ENCODE peak calls at places on chromosomes 7 and 10, in eight cellular contexts. E is GM23338, X is MM.1S, A is transverse colon, P is HCT116, C is heart right ventricle, B is heart left ventricle, Z is tibial nerve. S is an unnamed sample. For H3K4me1, the result is how much of the 10 kb centered on the place peaks cover.

GRCh38 chr10:132690821-132691610 is 94.9 kb downstream of the NKX6-2 start:
- DNase-seq in E (no peak), A (no peak), P (no peak), X (no peak), Z (no peak), B (no peak), C (no peak), S (no peak)

GRCh38 chr10:102208311-102209035 is 17.6 kb upstream of the ELOVL3 start:
- DNase-seq in X (no peak), E (no peak), P (no peak), Z (no peak), B (no peak), C (no peak), A (no peak), S (no peak)

GRCh38 chr10:69715156-69715898 is 85.3 kb downstream of the FAM241B start:
- DNase-seq in P (no peak), B (no peak), C (no peak), X (no peak), E (no peak), Z (no peak), A (no peak), S (no peak)

GRCh38 chr10:58963101-58963534 is 213.3 kb upstream of the PHYHIPL start:
- DNase-seq in B (no peak), Z (no peak), E (peak), A (no peak), X (no peak), P (no peak), C (no peak), S (no peak)

GRCh38 chr7:30487371-30487770 is 8.8 kb upstream of the NOD1 start:
- DNase-seq in A (no peak), X (no peak), P (no peak), B (no peak), C (no peak), Z (no peak), E (no peak), S (no peak)

GRCh38 chr10:131435760-131436448 is 124.4 kb upstream of the TCERG1L start:
- DNase-seq in X (no peak), B (no peak), P (no peak), A (no peak), E (no peak), Z (no peak), C (no peak), S (no peak)

GRCh38 chr10:13268310-13268709 is 31.6 kb downstream of the PHYH start:
- DNase-seq in Z (no peak), A (no peak), P (no peak), X (no peak), B (no peak), C (no peak), E (no peak), S (no peak)

GRCh38 chr10:128064615-128065580 is 61.3 kb downstream of the MKI67 start:
- DNase-seq in C (peak), E (no peak), P (no peak), Z (peak), X (peak), A (peak), B (peak), S (no peak)

GRCh38 chr10:65419629-65420028 is 1506.2 kb upstream of the LRRTM3 start:
- DNase-seq in P (no peak), C (no peak), E (no peak), X (no peak), Z (no peak), B (no peak), A (no peak), S (no peak)

GRCh38 chr7:152366662-152367061 is 69.1 kb downstream of the KMT2C start:
- DNase-seq in E (no peak), P (no peak), X (no peak), A (peak), Z (no peak), B (no peak), C (peak), S (no peak)

GRCh38 chr7:135964791-135965190 is 12.4 kb downstream of the MTPN start:
- DNase-seq in A (no peak), B (no peak), P (no peak), C (no peak), Z (no peak), X (no peak), E (no peak), S (no peak)

GRCh38 chr7:110131344-110131743 is 959.6 kb upstream of the LRRN3 start:
- DNase-seq in X (no peak), E (no peak), C (no peak), A (no peak), Z (no peak), B (no peak), P (no peak), S (no peak)

GRCh38 chr7:2202901-2203550 is 29.7 kb downstream of the MAD1L1 start:
- DNase-seq in P (no peak), C (no peak), B (no peak), E (no peak), A (no peak), Z (no peak), X (no peak), S (no peak)

GRCh38 chr7:105581066-105581811 is at the start of gene EFCAB10:
- DNase-seq in X (peak), C (peak), E (peak), B (peak), Z (no peak), A (peak), P (peak), S (peak)

GRCh38 chr7:137120690-137121089 is 222.8 kb downstream of the PTN start:
- DNase-seq in P (no peak), A (no peak), C (no peak), X (peak), B (no peak), E (no peak), Z (no peak), S (no peak)

GRCh38 chr10:97612386-97612785 is 20.9 kb downstream of the MORN4 start:
- DNase-seq in P (peak), X (peak), E (peak), C (no peak), Z (no peak), B (no peak), A (no peak), S (peak)

GRCh38 chr7:134885967-134886352 is 100.3 kb upstream of the AGBL3 start:
- DNase-seq in Z (no peak), B (no peak), X (no peak), C (no peak), A (no peak), P (no peak), E (no peak), S (no peak)

GRCh38 chr7:95772298-95772770 is at the start of gene DYNC1I1:
- DNase-seq in B (peak), C (peak), P (no peak), E (peak), Z (peak), X (peak), A (peak), S (no peak)

GRCh38 chr7:18607025-18607424 is 111.5 kb downstream of the HDAC9 start:
- DNase-seq in Z (no peak), X (no peak), P (no peak), A (no peak), C (no peak), B (no peak), E (no peak), S (no peak)

GRCh38 chr7:135800560-135800959 is 51.9 kb upstream of the FAM180A start:
- DNase-seq in B (no peak), Z (no peak), A (no peak), P (no peak), X (no peak), E (peak), C (no peak), S (peak)

GRCh38 chr7:138935438-138936079 is 45.6 kb downstream of the KIAA1549 start:
- DNase-seq in A (no peak), E (no peak), Z (no peak), P (peak), C (no peak), B (no peak), X (no peak), S (no peak)

GRCh38 chr7:43646603-43647313 is 63.9 kb downstream of the STK17A start:
- DNase-seq in C (no peak), A (no peak), X (peak), E (peak), B (peak), Z (no peak), P (no peak), S (no peak)

GRCh38 chr10:114680557-114681117 is 22.6 kb upstream of the ABLIM1 start:
- DNase-seq in Z (no peak), E (no peak), P (no peak), B (no peak), A (no peak), X (no peak), C (no peak), S (no peak)

GRCh38 chr10:71970331-71970730 is 6.1 kb downstream of the CHST3 start:
- DNase-seq in E (peak), Z (peak), P (no peak), A (no peak), B (no peak), C (no peak), X (no peak), S (no peak)

GRCh38 chr10:29063806-29064644 is 224.8 kb upstream of the LYZL1 start:
- DNase-seq in Z (no peak), C (no peak), X (no peak), E (no peak), P (no peak), B (no peak), A (no peak), S (no peak)

GRCh38 chr7:120164-120555 is 72.2 kb upstream of the FAM20C start:
- DNase-seq in A (no peak), X (no peak), Z (no peak), E (no peak), B (no peak), P (no peak), C (no peak), S (no peak)
- H3K27ac ChIP-seq in A (no peak), X (no peak), Z (peak), E (no peak), B (peak), P (no peak), C (no peak), S (no peak)

DNA sequence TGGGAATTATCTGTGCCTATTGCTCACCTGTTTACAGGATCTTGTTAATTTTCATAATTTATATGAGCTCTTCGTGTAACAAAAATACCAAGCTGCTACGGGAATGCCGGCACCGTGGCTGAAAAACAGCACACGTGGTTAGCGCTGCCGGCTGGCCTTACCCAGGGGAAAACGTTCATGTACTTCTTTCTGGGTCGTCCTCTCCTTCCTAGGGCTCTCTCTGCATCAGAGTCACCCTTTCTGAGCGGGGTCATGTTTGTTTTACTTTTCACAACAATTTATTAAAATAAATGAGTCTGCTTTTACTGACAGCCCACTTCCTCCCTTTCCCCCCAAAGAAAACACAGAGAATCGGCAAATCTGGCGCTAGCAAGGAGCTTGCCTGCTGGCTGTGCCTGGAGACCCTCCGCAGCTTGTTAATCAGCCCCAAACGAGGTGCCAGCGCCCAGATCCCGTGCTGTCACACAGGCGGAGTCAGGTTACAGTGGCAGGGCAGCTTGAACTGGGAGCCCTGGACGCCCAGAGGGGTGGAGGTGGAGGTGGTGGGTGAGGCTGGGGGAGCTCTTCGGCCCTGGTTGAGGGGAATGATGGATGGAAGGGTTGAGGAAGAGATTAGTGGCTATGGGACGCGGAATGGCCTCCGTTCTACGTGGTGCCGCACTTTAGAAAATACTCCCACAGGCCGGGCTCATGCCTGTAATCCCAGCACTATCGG is 162.1 kb upstream of the TNS3 start:
- DNase-seq in B (no peak), Z (no peak), X (no peak), C (no peak), P (no peak), A (no peak), E (peak), S (no peak)
- H3K4me3 ChIP-seq in B (no peak), Z (no peak), X (no peak), C (no peak), P (no peak), A (no peak), E (no peak), S (no peak)

GRCh38 chr10:79438021-79438698 is 7.3 kb downstream of the ZCCHC24 start:
- DNase-seq in A (no peak), P (no peak), C (no peak), E (no peak), B (no peak), X (no peak), Z (no peak), S (no peak)
- H3K4me1 ChIP-seq in A (half or more), P (under half), C (under half), E (under half), B (half or more), X (under half), Z (half or more), S (under half)

GRCh38 chr7:16318989-16319915 is 102.1 kb downstream of the CRPPA start:
- DNase-seq in Z (no peak), P (peak), B (no peak), E (no peak), C (no peak), A (no peak), X (no peak), S (no peak)
- H3K27ac ChIP-seq in Z (no peak), P (peak), B (no peak), E (no peak), C (no peak), A (no peak), X (no peak), S (no peak)

DNA sequence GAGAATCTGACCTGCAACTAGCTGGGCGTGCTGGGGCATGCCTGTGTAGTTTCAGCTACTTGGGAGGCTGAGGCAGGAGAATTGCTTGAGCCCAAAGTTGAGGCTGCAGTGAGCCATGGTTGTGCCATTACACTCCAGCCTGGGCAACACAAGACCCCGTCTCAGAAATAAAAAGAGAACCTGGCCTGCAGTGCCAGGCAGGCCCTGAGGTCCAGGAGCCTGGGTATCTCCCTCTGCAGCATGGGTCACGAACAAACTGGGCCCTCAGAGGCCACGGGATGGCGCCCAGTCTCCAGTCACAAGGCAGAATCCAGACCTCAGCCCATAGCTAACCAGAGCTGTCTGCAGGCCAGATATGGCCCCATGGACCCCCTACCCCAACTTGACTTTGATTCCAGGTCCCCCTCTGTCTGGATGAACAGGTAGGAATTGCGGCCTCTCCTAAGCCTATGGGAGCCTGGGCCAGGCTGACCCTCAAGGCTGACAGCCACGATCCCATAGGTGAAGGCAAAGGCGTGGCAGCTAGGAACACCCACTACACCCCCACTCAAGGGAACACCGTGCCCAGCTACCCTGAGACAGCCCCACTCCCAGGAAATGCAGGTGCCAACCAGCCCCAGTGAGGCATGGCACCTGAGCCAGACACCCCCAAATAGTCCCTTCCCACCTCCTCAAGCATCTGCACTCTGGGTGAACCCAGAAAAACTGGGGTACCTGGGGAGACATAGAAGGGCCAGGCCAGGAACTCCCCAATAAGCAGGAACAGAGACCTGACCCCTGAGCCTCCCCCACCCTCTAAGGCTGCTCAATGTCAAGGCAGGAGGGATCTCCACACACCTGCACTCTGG is 102.8 kb upstream of the TNRC18 start:
- DNase-seq in C (peak), A (peak), B (peak), E (peak), Z (no peak), P (no peak), X (peak), S (no peak)
- H3K4me3 ChIP-seq in C (no peak), A (peak), B (peak), E (peak), Z (no peak), P (no peak), X (no peak), S (no peak)